ENCODE peak calls at places on chromosomes 16 and 17, in ten cellular contexts. V is putamen; D is ELF-1; M is activated CD8-positive, alpha-beta T cell treated with anti-CD3 and anti-CD28 coated beads, Interleukin-2, amount 10 ng/mL, durations not matched to agents 7 days and 5 days; I is OCI-LY7; W is RWPE1; U is fibroblast of mammary gland; F is stimulated activated CD8-positive, alpha-beta memory T cell treated with anti-CD3 and anti-CD28 coated beads, Interleukin-2, amount 100 ng/mL, for 48 hours; Y is KBM-7; K is NCI-H2081. H is an unnamed sample.

GRCh38 chr17:17111401-17112393 is 69.4 kb downstream of the MPRIP start:
- DNase-seq in V (no peak), D (no peak), M (no peak), I (no peak), W (no peak), U (no peak), F (no peak), Y (no peak), K (no peak), H (peak)

GRCh38 chr16:79801550-79802090 is 201.1 kb upstream of the MAF start:
- DNase-seq in V (no peak), D (no peak), M (no peak), I (no peak), W (peak), U (peak), F (no peak), Y (no peak), K (no peak), H (no peak)

GRCh38 chr16:89700649-89701424 is 668 bp downstream of the SPATA2L start:
- DNase-seq in V (no peak), D (peak), M (peak), I (peak), W (no peak), U (no peak), F (no peak), Y (peak), K (peak), H (peak)

GRCh38 chr17:28042721-28043291 is 329 bp downstream of the NLK start:
- DNase-seq in V (no peak), D (no peak), M (no peak), I (no peak), W (no peak), U (no peak), F (no peak), Y (no peak), K (no peak), H (peak)

GRCh38 chr17:32275060-32276042 is 9.7 kb downstream of the RHBDL3 start:
- DNase-seq in V (no peak), D (peak), M (no peak), I (no peak), W (peak), U (peak), F (no peak), Y (no peak), K (no peak), H (peak)

GRCh38 chr17:7445011-7445927 is at the start of gene CHRNB1:
- DNase-seq in V (peak), D (peak), M (peak), I (no peak), W (no peak), U (peak), F (no peak), Y (no peak), K (no peak), H (peak)

GRCh38 chr16:79768594-79768993 is 168.1 kb upstream of the MAF start:
- DNase-seq in V (no peak), D (no peak), M (no peak), I (no peak), W (no peak), U (no peak), F (no peak), Y (no peak), K (no peak), H (peak)

GRCh38 chr16:81623365-81624102 is 155.6 kb upstream of the PLCG2 start:
- DNase-seq in V (no peak), D (no peak), M (peak), I (peak), W (no peak), U (peak), F (peak), Y (peak), K (peak), H (no peak)

H was measured in osteoblast.